ENCODE peak calls at places on chromosome 10, in eight cellular contexts. N is naive thymus-derived CD8-positive, alpha-beta T cell; R is cardiac muscle cell; P is activated T-helper 9 cell treated with anti-CD3 and anti-CD28 coated beads, Interleukin-2, amount 50 U/mL, for 16 hours; D is NCI-H69; Z is AG08395; F is activated T-cell treated with anti-CD3 and anti-CD28 coated beads for 1 hour; Q is midbrain. J is an unnamed sample.

GRCh38 chr10:7610651-7611389 is 55.9 kb downstream of the ITIH5 start:
- DNase-seq in R (peak), Q (peak), F (no peak), N (no peak), D (no peak), Z (peak), P (no peak), J (peak)

GRCh38 chr10:26259341-26259740 is 42.8 kb downstream of the GAD2 start:
- DNase-seq in P (no peak), D (no peak), Z (no peak), N (no peak), Q (no peak), R (no peak), F (no peak), J (no peak)

GRCh38 chr10:33876547-33877400 is 542.3 kb upstream of the NRP1 start:
- DNase-seq in Q (no peak), F (no peak), D (no peak), P (no peak), Z (no peak), R (peak), N (no peak), J (peak)

GRCh38 chr10:102509387-102509786 is 5.6 kb downstream of the SUFU start:
- DNase-seq in D (no peak), Z (peak), F (no peak), N (no peak), P (no peak), Q (no peak), R (peak), J (peak)

GRCh38 chr10:48444861-48445841 is 138.7 kb downstream of the MAPK8 start:
- DNase-seq in R (no peak), D (peak), Q (no peak), Z (no peak), P (no peak), N (no peak), F (no peak), J (peak)

GRCh38 chr10:117778241-117778640 is 235.7 kb downstream of the EMX2 start:
- DNase-seq in Z (no peak), D (no peak), P (no peak), N (no peak), R (no peak), Q (no peak), F (no peak), J (no peak)

GRCh38 chr10:113610636-113611601 is 52.9 kb downstream of the NRAP start:
- DNase-seq in P (no peak), Z (no peak), D (no peak), Q (no peak), N (no peak), R (no peak), F (no peak), J (no peak)

GRCh38 chr10:77392851-77393250 is 244.8 kb downstream of the KCNMA1 start:
- DNase-seq in Q (no peak), N (no peak), Z (peak), F (no peak), D (peak), R (peak), P (no peak), J (peak)

GRCh38 chr10:118792501-118792900 is 37.7 kb upstream of the CACUL1 start:
- DNase-seq in P (no peak), D (no peak), Z (peak), Q (peak), R (peak), N (no peak), F (no peak), J (peak)

GRCh38 chr10:116073451-116073850 is 199.6 kb downstream of the GFRA1 start:
- DNase-seq in F (no peak), D (no peak), R (no peak), P (no peak), N (no peak), Q (no peak), Z (no peak), J (no peak)

GRCh38 chr10:69961168-69961863 is 91.3 kb upstream of the MACROH2A2 start:
- DNase-seq in D (peak), Z (no peak), N (no peak), P (no peak), F (no peak), R (peak), Q (no peak), J (peak)

GRCh38 chr10:120403109-120403508 is 53.9 kb upstream of the PLPP4 start:
- DNase-seq in Q (no peak), Z (no peak), P (no peak), D (no peak), R (no peak), F (no peak), N (no peak), J (no peak)

GRCh38 chr10:37789590-37789989 is 67.8 kb downstream of the ZNF248 start:
- DNase-seq in F (no peak), Z (no peak), N (no peak), P (no peak), Q (no peak), R (no peak), D (no peak), J (no peak)

J was measured in cardiac fibroblast.